ENCODE peak calls at places on chromosomes 16 and 17, in four cellular contexts. N is activated naive CD4-positive, alpha-beta T cell treated with anti-CD3 and anti-CD28 coated beads for 36 hours; P is NCI-H526; M is stimulated activated CD4-positive, alpha-beta T cell treated with anti-CD3 and anti-CD28 coated beads, Interleukin-15, amount 100 ng/mL, for 48 hours. H is an unnamed sample.

GRCh38 chr16:27330542-27330941 is 16.8 kb downstream of the IL4R start:
- DNase-seq in N (no peak), P (no peak), M (no peak), H (no peak)

GRCh38 chr17:4538236-4539002 is 16.8 kb downstream of the MYBBP1A start:
- DNase-seq in N (no peak), P (no peak), M (no peak), H (no peak)

GRCh38 chr17:19002805-19003542 is 1.6 kb downstream of the FAM83G start:
- DNase-seq in N (peak; percentile 35), P (no peak), M (no peak), H (no peak)

GRCh38 chr16:85370543-85370880 is 242.6 kb upstream of the GSE1 start:
- DNase-seq in N (no peak), P (no peak), M (no peak), H (no peak)

GRCh38 chr16:86566601-86566965 is at the start of gene FOXC2:
- DNase-seq in N (peak; percentile 58), P (no peak), M (no peak), H (no peak)

GRCh38 chr17:41530062-41531048 is 2.2 kb upstream of the KRT19 start:
- DNase-seq in N (no peak), P (no peak), M (no peak), H (no peak)

GRCh38 chr16:31265329-31266245 is 5.8 kb downstream of the ITGAM start:
- DNase-seq in N (peak; percentile 92), P (no peak), M (peak; percentile 64), H (peak; percentile 25)

GRCh38 chr16:79714440-79714839 is 113.9 kb upstream of the MAF start:
- DNase-seq in N (no peak), P (no peak), M (no peak), H (no peak)

GRCh38 chr17:69222707-69223106 is 5.9 kb downstream of the ABCA10 start:
- DNase-seq in N (no peak), P (no peak), M (no peak), H (no peak)

GRCh38 chr16:69424935-69425784 is 741 bp downstream of the CYB5B start:
- DNase-seq in N (no peak), P (no peak), M (no peak), H (peak; percentile 38)

GRCh38 chr16:67116388-67117311 is 6.9 kb downstream of the PHAF1 start:
- DNase-seq in N (no peak), P (no peak), M (no peak), H (no peak)

GRCh38 chr17:58641937-58642336 is 49.9 kb downstream of the TEX14 start:
- DNase-seq in N (no peak), P (no peak), M (no peak), H (no peak)

GRCh38 chr17:48457080-48457836 is 27.2 kb upstream of the SKAP1 start:
- DNase-seq in N (peak; percentile 83), P (peak; percentile 36), M (peak; percentile 47), H (peak; percentile 83)

GRCh38 chr16:989354-989814 is 7.8 kb downstream of the SOX8 start:
- DNase-seq in N (no peak), P (no peak), M (no peak), H (no peak)

GRCh38 chr16:54957403-54957802 is 26.7 kb downstream of the IRX5 start:
- DNase-seq in N (peak; percentile 43), P (no peak), M (no peak), H (peak; percentile 78)

GRCh38 chr17:40461036-40461721 is 17.9 kb downstream of the IGFBP4 start:
- DNase-seq in N (no peak), P (no peak), M (no peak), H (no peak)

GRCh38 chr16:19872179-19872863 is 12.3 kb downstream of the GPRC5B start:
- DNase-seq in N (no peak), P (no peak), M (no peak), H (no peak)

GRCh38 chr17:30091771-30092170 is 24.8 kb upstream of the NSRP1 start:
- DNase-seq in N (no peak), P (no peak), M (no peak), H (no peak)

GRCh38 chr17:53792451-53792850 is 30.3 kb upstream of the KIF2B start:
- DNase-seq in N (no peak), P (no peak), M (no peak), H (no peak)

GRCh38 chr16:10877472-10877946 is 507 bp downstream of the CIITA start:
- DNase-seq in N (no peak), P (no peak), M (no peak), H (peak; percentile 73)

GRCh38 chr17:57357392-57357784 is 101.1 kb downstream of the MSI2 start:
- DNase-seq in N (no peak), P (peak; percentile 56), M (no peak), H (peak; percentile 7)

GRCh38 chr16:14004719-14005315 is 66.3 kb upstream of the MRTFB start:
- DNase-seq in N (no peak), P (no peak), M (no peak), H (no peak)

GRCh38 chr17:35286120-35286781 is 43.4 kb downstream of the SLFN5 start:
- DNase-seq in N (peak; percentile 51), P (no peak), M (peak; percentile 13), H (peak; percentile 6)

GRCh38 chr16:4795181-4795827 is at the start of gene SMIM22:
- DNase-seq in N (no peak), P (peak; percentile 41), M (no peak), H (peak; percentile 63)

GRCh38 chr16:46789499-46790414 is 41.2 kb downstream of the C16orf87 start:
- DNase-seq in N (peak; percentile 85), P (no peak), M (peak; percentile 72), H (peak; percentile 87)

GRCh38 chr17:56577810-56578209 is 15.7 kb upstream of the NOG start:
- DNase-seq in N (no peak), P (no peak), M (no peak), H (no peak)

GRCh38 chr17:79135011-79135410 is 60.4 kb downstream of the ENGASE start:
- DNase-seq in N (no peak), P (no peak), M (no peak), H (no peak)

GRCh38 chr17:47170710-47171109 is 18.4 kb downstream of the CDC27 start:
- DNase-seq in N (no peak), P (no peak), M (no peak), H (no peak)

GRCh38 chr17:69579961-69580677 is 165.6 kb downstream of the MAP2K6 start:
- DNase-seq in N (no peak), P (no peak), M (no peak), H (no peak)

GRCh38 chr16:53805747-53806146 is 101.8 kb downstream of the FTO start:
- DNase-seq in N (no peak), P (no peak), M (no peak), H (no peak)

GRCh38 chr17:79620207-79621038 is 9.6 kb upstream of the RBFOX3 start:
- DNase-seq in N (peak; percentile 1), P (no peak), M (no peak), H (no peak)

GRCh38 chr16:87064731-87065720 is 252.2 kb downstream of the C16orf95 start:
- DNase-seq in N (no peak), P (no peak), M (no peak), H (no peak)

GRCh38 chr16:27795992-27796614 is 246.2 kb downstream of the KATNIP start:
- DNase-seq in N (peak; percentile 63), P (no peak), M (no peak), H (peak; percentile 78)

GRCh38 chr16:66798162-66798561 is 3.2 kb downstream of the TERB1 start:
- DNase-seq in N (no peak), P (no peak), M (no peak), H (no peak)

GRCh38 chr17:51857052-51857593 is 301.4 kb downstream of the CA10 start:
- DNase-seq in N (no peak), P (no peak), M (no peak), H (peak; percentile 19)